ENCODE peak calls at places on chromosomes 2 and 18, in six cellular contexts. One of them, this sample, is unnamed.

GRCh38 chr18:69885381-69885780 is 62.3 kb downstream of the CD226 start:
- DNase-seq in K562: no peak
- DNase-seq in right cardiac atrium: no peak
- DNase-seq in left cardiac atrium: no peak
- DNase-seq in GM23248: no peak
- DNase-seq in NCI-H82: no peak
- DNase-seq in this sample: no peak

GRCh38 chr2:233419626-233420431 is 65.5 kb downstream of the DGKD start:
- DNase-seq in K562: no peak
- DNase-seq in right cardiac atrium: peak; percentile 25
- DNase-seq in left cardiac atrium: no peak
- DNase-seq in GM23248: no peak
- DNase-seq in NCI-H82: no peak
- DNase-seq in this sample: peak; percentile 45

GRCh38 chr2:96344011-96344410 is 8.4 kb downstream of the NCAPH start:
- DNase-seq in K562: no peak
- DNase-seq in right cardiac atrium: no peak
- DNase-seq in left cardiac atrium: no peak
- DNase-seq in GM23248: no peak
- DNase-seq in NCI-H82: no peak
- DNase-seq in this sample: no peak

GRCh38 chr2:202317080-202317859 is 51.7 kb downstream of the NOP58 start:
- DNase-seq in K562: no peak
- DNase-seq in right cardiac atrium: peak; percentile 78
- DNase-seq in left cardiac atrium: peak; percentile 68
- DNase-seq in GM23248: peak; percentile 67
- DNase-seq in NCI-H82: no peak
- DNase-seq in this sample: peak; percentile 61

GRCh38 chr2:230713331-230714121 is 884 bp downstream of the CAB39 start:
- DNase-seq in K562: peak; percentile 86
- DNase-seq in right cardiac atrium: peak; percentile 75
- DNase-seq in left cardiac atrium: peak; percentile 62
- DNase-seq in GM23248: peak; percentile 69
- DNase-seq in NCI-H82: peak; percentile 69
- DNase-seq in this sample: peak; percentile 88

GRCh38 chr2:61177727-61178549 is 15.9 kb downstream of the C2orf74 start:
- DNase-seq in K562: peak; percentile 25
- DNase-seq in right cardiac atrium: peak; percentile 74
- DNase-seq in left cardiac atrium: peak; percentile 33
- DNase-seq in GM23248: peak; percentile 58
- DNase-seq in NCI-H82: peak; percentile 32
- DNase-seq in this sample: peak; percentile 74

GRCh38 chr2:15704788-15705115 is 113.1 kb downstream of the DDX1 start:
- DNase-seq in K562: no peak
- DNase-seq in right cardiac atrium: no peak
- DNase-seq in left cardiac atrium: no peak
- DNase-seq in GM23248: no peak
- DNase-seq in NCI-H82: peak; percentile 30
- DNase-seq in this sample: no peak

GRCh38 chr2:232444409-232445148 is 11.4 kb upstream of the ALPI start:
- DNase-seq in K562: peak; percentile 52
- DNase-seq in right cardiac atrium: no peak
- DNase-seq in left cardiac atrium: peak; percentile 52
- DNase-seq in GM23248: peak; percentile 84
- DNase-seq in NCI-H82: peak; percentile 82
- DNase-seq in this sample: peak; percentile 85

GRCh38 chr2:220129427-220129826 is 502.0 kb downstream of the SLC4A3 start:
- DNase-seq in K562: no peak
- DNase-seq in right cardiac atrium: no peak
- DNase-seq in left cardiac atrium: no peak
- DNase-seq in GM23248: no peak
- DNase-seq in NCI-H82: no peak
- DNase-seq in this sample: no peak

GRCh38 chr18:78595453-78595852 is 384.2 kb upstream of the SALL3 start:
- DNase-seq in K562: no peak
- DNase-seq in right cardiac atrium: no peak
- DNase-seq in left cardiac atrium: no peak
- DNase-seq in GM23248: no peak
- DNase-seq in NCI-H82: no peak
- DNase-seq in this sample: no peak

GRCh38 chr2:38016177-38016576 is 59.8 kb downstream of the CYP1B1 start:
- DNase-seq in K562: no peak
- DNase-seq in right cardiac atrium: no peak
- DNase-seq in left cardiac atrium: no peak
- DNase-seq in GM23248: peak; percentile 76
- DNase-seq in NCI-H82: no peak
- DNase-seq in this sample: no peak

GRCh38 chr18:49441338-49441938 is 19.0 kb downstream of the DYM start:
- DNase-seq in K562: no peak
- DNase-seq in right cardiac atrium: no peak
- DNase-seq in left cardiac atrium: no peak
- DNase-seq in GM23248: no peak
- DNase-seq in NCI-H82: no peak
- DNase-seq in this sample: no peak